ENCODE peak calls at places on chromosomes 11 and 22, in four cellular contexts. One of them, this sample, is unnamed.

GRCh38 chr11:101516546-101516945 is 67.3 kb downstream of the TRPC6 start:
- DNase-seq in HCT116: no peak
- DNase-seq in K562: no peak
- DNase-seq in HepG2: no peak
- DNase-seq in this sample: no peak

GRCh38 chr11:45771942-45772522 is 32.9 kb upstream of the SLC35C1 start:
- DNase-seq in HCT116: peak
- DNase-seq in K562: peak
- DNase-seq in HepG2: peak
- DNase-seq in this sample: peak

GRCh38 chr11:78929906-78930220 is 355.2 kb upstream of the NARS2 start:
- DNase-seq in HCT116: no peak
- DNase-seq in K562: no peak
- DNase-seq in HepG2: no peak
- DNase-seq in this sample: no peak

GRCh38 chr11:70207531-70208131 is 4.5 kb downstream of the FADD start:
- DNase-seq in HCT116: no peak
- DNase-seq in K562: no peak
- DNase-seq in HepG2: no peak
- DNase-seq in this sample: no peak

GRCh38 chr11:10622957-10623787 is 54.7 kb upstream of the LYVE1 start:
- DNase-seq in HCT116: no peak
- DNase-seq in K562: no peak
- DNase-seq in HepG2: no peak
- DNase-seq in this sample: no peak

GRCh38 chr11:69654660-69655478 is 13.9 kb downstream of the CCND1 start:
- DNase-seq in HCT116: no peak
- DNase-seq in K562: no peak
- DNase-seq in HepG2: peak
- DNase-seq in this sample: no peak

GRCh38 chr22:27885977-27886842 is 32.8 kb downstream of the PITPNB start:
- DNase-seq in HCT116: peak
- DNase-seq in K562: peak
- DNase-seq in HepG2: peak
- DNase-seq in this sample: peak

GRCh38 chr11:99555506-99555905 is 534.8 kb downstream of the CNTN5 start:
- DNase-seq in HCT116: no peak
- DNase-seq in K562: no peak
- DNase-seq in HepG2: no peak
- DNase-seq in this sample: no peak

GRCh38 chr22:22508274-22509176 is at the start of gene ZNF280B:
- DNase-seq in HCT116: peak
- DNase-seq in K562: peak
- DNase-seq in HepG2: peak
- DNase-seq in this sample: no peak

GRCh38 chr11:116590844-116591575 is 181.8 kb downstream of the BUD13 start:
- DNase-seq in HCT116: no peak
- DNase-seq in K562: no peak
- DNase-seq in HepG2: no peak
- DNase-seq in this sample: no peak

GRCh38 chr11:46149342-46149741 is 28.1 kb upstream of the PHF21A start:
- DNase-seq in HCT116: no peak
- DNase-seq in K562: no peak
- DNase-seq in HepG2: no peak
- DNase-seq in this sample: no peak

GRCh38 chr11:91730620-91731019 is 494.0 kb upstream of the FAT3 start:
- DNase-seq in HCT116: no peak
- DNase-seq in K562: no peak
- DNase-seq in HepG2: no peak
- DNase-seq in this sample: no peak

GRCh38 chr11:58027341-58027740 is 3.4 kb upstream of the OR6Q1 start:
- DNase-seq in HCT116: no peak
- DNase-seq in K562: no peak
- DNase-seq in HepG2: no peak
- DNase-seq in this sample: no peak

GRCh38 chr11:91703042-91703441 is 521.6 kb upstream of the FAT3 start:
- DNase-seq in HCT116: no peak
- DNase-seq in K562: no peak
- DNase-seq in HepG2: peak
- DNase-seq in this sample: no peak

GRCh38 chr11:108224366-108224765 is 1.5 kb downstream of the ATM start:
- DNase-seq in HCT116: no peak
- DNase-seq in K562: no peak
- DNase-seq in HepG2: no peak
- DNase-seq in this sample: no peak

GRCh38 chr22:43955040-43955882 is at the start of gene SAMM50:
- DNase-seq in HCT116: peak
- DNase-seq in K562: peak
- DNase-seq in HepG2: peak
- DNase-seq in this sample: peak

GRCh38 chr11:73622920-73623593 is 23.3 kb upstream of the PLEKHB1 start:
- DNase-seq in HCT116: no peak
- DNase-seq in K562: no peak
- DNase-seq in HepG2: no peak
- DNase-seq in this sample: no peak

GRCh38 chr11:37657645-37658044 is 1059.6 kb upstream of the RAG2 start:
- DNase-seq in HCT116: no peak
- DNase-seq in K562: no peak
- DNase-seq in HepG2: no peak
- DNase-seq in this sample: no peak

GRCh38 chr22:24107668-24108067 is 73.6 kb upstream of the SUSD2 start:
- DNase-seq in HCT116: no peak
- DNase-seq in K562: no peak
- DNase-seq in HepG2: no peak
- DNase-seq in this sample: no peak

GRCh38 chr11:44773351-44773965 is 46.7 kb downstream of the TSPAN18 start:
- DNase-seq in HCT116: no peak
- DNase-seq in K562: no peak
- DNase-seq in HepG2: no peak
- DNase-seq in this sample: no peak

GRCh38 chr22:37659066-37659896 is 758 bp downstream of the PDXP start:
- DNase-seq in HCT116: no peak
- DNase-seq in K562: no peak
- DNase-seq in HepG2: peak
- DNase-seq in this sample: no peak

GRCh38 chr22:46661221-46661851 is 41.1 kb downstream of the GRAMD4 start:
- DNase-seq in HCT116: peak
- DNase-seq in K562: no peak
- DNase-seq in HepG2: no peak
- DNase-seq in this sample: no peak

GRCh38 chr11:35529971-35530495 is 4.6 kb upstream of the PAMR1 start:
- DNase-seq in HCT116: no peak
- DNase-seq in K562: no peak
- DNase-seq in HepG2: no peak
- DNase-seq in this sample: no peak

GRCh38 chr22:49810363-49811013 is 17.2 kb downstream of the BRD1 start:
- DNase-seq in HCT116: no peak
- DNase-seq in K562: no peak
- DNase-seq in HepG2: no peak
- DNase-seq in this sample: no peak

GRCh38 chr22:38963872-38964271 is 6.5 kb downstream of the APOBEC3A start:
- DNase-seq in HCT116: no peak
- DNase-seq in K562: no peak
- DNase-seq in HepG2: peak
- DNase-seq in this sample: no peak

GRCh38 chr11:2507212-2507901 is 62.5 kb downstream of the KCNQ1 start:
- DNase-seq in HCT116: no peak
- DNase-seq in K562: peak
- DNase-seq in HepG2: no peak
- DNase-seq in this sample: no peak

GRCh38 chr11:104668797-104669463 is 229.3 kb downstream of the CASP12 start:
- DNase-seq in HCT116: peak
- DNase-seq in K562: no peak
- DNase-seq in HepG2: peak
- DNase-seq in this sample: peak

GRCh38 chr22:18130699-18131429 is 19.1 kb upstream of the USP18 start:
- DNase-seq in HCT116: no peak
- DNase-seq in K562: no peak
- DNase-seq in HepG2: no peak
- DNase-seq in this sample: no peak

GRCh38 chr11:44928807-44929206 is 21.9 kb downstream of the TP53I11 start:
- DNase-seq in HCT116: no peak
- DNase-seq in K562: no peak
- DNase-seq in HepG2: no peak
- DNase-seq in this sample: no peak

GRCh38 chr11:1209371-1210057 is 13.4 kb upstream of the MUC5B start:
- DNase-seq in HCT116: no peak
- DNase-seq in K562: peak
- DNase-seq in HepG2: no peak
- DNase-seq in this sample: no peak

GRCh38 chr11:1206391-1207271 is 16.2 kb upstream of the MUC5B start:
- DNase-seq in HCT116: no peak
- DNase-seq in K562: peak
- DNase-seq in HepG2: no peak
- DNase-seq in this sample: no peak

GRCh38 chr11:1205987-1206331 is 16.9 kb upstream of the MUC5B start:
- DNase-seq in HCT116: no peak
- DNase-seq in K562: no peak
- DNase-seq in HepG2: no peak
- DNase-seq in this sample: no peak

GRCh38 chr11:1207451-1208360 is 15.2 kb upstream of the MUC5B start:
- DNase-seq in HCT116: no peak
- DNase-seq in K562: peak
- DNase-seq in HepG2: no peak
- DNase-seq in this sample: no peak

GRCh38 chr11:1208361-1209261 is 14.3 kb upstream of the MUC5B start:
- DNase-seq in HCT116: no peak
- DNase-seq in K562: no peak
- DNase-seq in HepG2: no peak
- DNase-seq in this sample: no peak
- TF ChIP-seq TCF7L2 in HCT116: no peak
- TF ChIP-seq TCF7L2 in K562: no peak
- TF ChIP-seq TCF7L2 in HepG2: no peak
- TF ChIP-seq TCF7L2 in this sample: no peak

GRCh38 chr11:128890216-128890542 is 977 bp upstream of the KCNJ5 start:
- DNase-seq in HCT116: no peak
- DNase-seq in K562: no peak
- DNase-seq in HepG2: no peak
- DNase-seq in this sample: no peak
- H3K4me3 ChIP-seq in HCT116: peak
- H3K4me3 ChIP-seq in K562: no peak
- H3K4me3 ChIP-seq in HepG2: no peak
- H3K4me3 ChIP-seq in this sample: peak

DNA sequence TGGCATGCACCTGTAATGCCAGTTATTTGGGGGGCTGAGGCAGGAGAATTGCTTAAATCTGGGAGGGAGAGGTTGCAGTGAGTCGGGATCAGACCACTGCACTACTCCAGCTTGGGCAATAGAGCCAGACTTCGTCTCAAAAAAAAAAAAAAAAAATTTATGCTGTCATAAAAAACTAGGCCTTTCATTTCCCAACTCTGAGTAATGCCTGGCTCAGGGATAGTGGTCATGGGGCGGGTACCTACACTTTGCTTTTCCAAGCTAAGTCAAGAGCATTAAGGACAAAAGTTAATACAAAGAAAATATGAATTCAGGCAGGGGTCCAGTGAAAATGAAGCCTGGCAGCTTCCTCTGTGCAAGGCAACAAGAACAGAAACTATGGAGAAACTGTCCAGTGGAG is 16.3 kb downstream of the CPSF7 start:
- DNase-seq in HCT116: no peak
- DNase-seq in K562: no peak
- DNase-seq in HepG2: no peak
- DNase-seq in this sample: no peak
- TF ChIP-seq TCF7L2 in HCT116: no peak
- TF ChIP-seq TCF7L2 in K562: no peak
- TF ChIP-seq TCF7L2 in HepG2: no peak
- TF ChIP-seq TCF7L2 in this sample: no peak

DNA sequence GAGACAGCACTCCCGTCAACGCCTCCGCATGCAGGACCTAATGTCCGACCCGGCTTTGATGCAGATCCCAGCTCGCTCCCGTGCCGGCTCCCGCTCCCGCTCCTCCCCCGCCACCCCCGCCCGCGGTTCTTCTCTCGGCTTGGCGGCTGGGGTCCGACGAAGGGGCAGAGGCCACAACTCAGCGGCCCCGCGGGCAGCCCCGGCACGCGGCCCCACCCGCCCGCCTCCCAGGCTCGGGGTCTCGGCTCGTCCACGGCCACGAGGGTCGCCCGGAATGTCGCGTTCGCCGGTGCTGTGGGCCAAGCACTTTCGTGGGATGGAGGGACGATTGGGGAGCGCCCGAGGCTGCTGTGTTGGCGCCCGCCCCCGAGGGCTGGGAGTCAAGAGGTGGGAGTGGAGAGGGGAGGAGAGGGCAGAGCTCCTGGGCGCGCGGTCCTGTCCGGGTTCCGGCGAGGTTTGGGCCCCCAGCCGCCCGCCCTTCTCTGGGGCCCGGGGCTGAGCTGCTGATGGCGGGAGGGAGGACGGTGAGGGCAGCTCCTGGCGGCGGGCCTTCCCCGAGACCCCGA is 5.3 kb upstream of the TBX1 start:
- DNase-seq in HCT116: no peak
- DNase-seq in K562: no peak
- DNase-seq in HepG2: no peak
- DNase-seq in this sample: no peak
- H3K4me3 ChIP-seq in HCT116: no peak
- H3K4me3 ChIP-seq in K562: no peak
- H3K4me3 ChIP-seq in HepG2: no peak
- H3K4me3 ChIP-seq in this sample: no peak

This sample was measured in Panc1.